ENCODE peak calls at places on chromosomes 2 and 18, in five cellular contexts. S is foreskin fibroblast, T is brain microvascular endothelial cell, F is fibroblast of mammary gland, Q is choroid plexus epithelial cell. Y is an unnamed sample.
A peak's percentile ranks its signal among the peaks of the same experiment; 100 is the strongest.

GRCh38 chr18:38301621-38302020 is 736.0 kb upstream of the CELF4 start:
- DNase-seq in S (no peak), T (no peak), F (no peak), Q (peak; percentile 0), Y (no peak)

GRCh38 chr2:49251766-49252165 is 97.5 kb upstream of the FSHR start:
- DNase-seq in S (peak; percentile 58), T (peak; percentile 2), F (peak; percentile 90), Q (peak; percentile 69), Y (peak; percentile 91)

GRCh38 chr2:108907822-108908716 is 81.0 kb downstream of the EDAR start:
- DNase-seq in S (no peak), T (no peak), F (no peak), Q (no peak), Y (no peak)

GRCh38 chr18:26977791-26978190 is 112.3 kb upstream of the AQP4 start:
- DNase-seq in S (no peak), T (no peak), F (no peak), Q (no peak), Y (no peak)

GRCh38 chr2:54249629-54250028 is 6.4 kb downstream of the TSPYL6 start:
- DNase-seq in S (no peak), T (no peak), F (no peak), Q (no peak), Y (no peak)

GRCh38 chr2:127121776-127122176 is 14.8 kb upstream of the BIN1 start:
- DNase-seq in S (peak; percentile 75), T (no peak), F (peak; percentile 64), Q (no peak), Y (peak; percentile 87)

GRCh38 chr2:236177604-236177966 is 9.4 kb upstream of the GBX2 start:
- DNase-seq in S (peak; percentile 11), T (no peak), F (peak; percentile 37), Q (peak; percentile 31), Y (peak; percentile 47)

GRCh38 chr2:129479892-129480291 is 499.6 kb upstream of the RAB6C start:
- DNase-seq in S (no peak), T (no peak), F (no peak), Q (no peak), Y (no peak)

GRCh38 chr2:22912398-22912797 is 472.6 kb upstream of the KLHL29 start:
- DNase-seq in S (no peak), T (no peak), F (no peak), Q (no peak), Y (no peak)

GRCh38 chr2:119231975-119232665 is 8.5 kb downstream of the STEAP3 start:
- DNase-seq in S (peak; percentile 72), T (peak; percentile 78), F (peak; percentile 75), Q (peak; percentile 60), Y (peak; percentile 31)

GRCh38 chr2:233037078-233037477 is 4.6 kb downstream of the NEU2 start:
- DNase-seq in S (peak; percentile 39), T (no peak), F (peak; percentile 62), Q (peak; percentile 51), Y (peak; percentile 53)

GRCh38 chr2:40405440-40405839 is 46.5 kb downstream of the SLC8A1 start:
- DNase-seq in S (no peak), T (no peak), F (peak; percentile 41), Q (no peak), Y (peak; percentile 86)

DNA sequence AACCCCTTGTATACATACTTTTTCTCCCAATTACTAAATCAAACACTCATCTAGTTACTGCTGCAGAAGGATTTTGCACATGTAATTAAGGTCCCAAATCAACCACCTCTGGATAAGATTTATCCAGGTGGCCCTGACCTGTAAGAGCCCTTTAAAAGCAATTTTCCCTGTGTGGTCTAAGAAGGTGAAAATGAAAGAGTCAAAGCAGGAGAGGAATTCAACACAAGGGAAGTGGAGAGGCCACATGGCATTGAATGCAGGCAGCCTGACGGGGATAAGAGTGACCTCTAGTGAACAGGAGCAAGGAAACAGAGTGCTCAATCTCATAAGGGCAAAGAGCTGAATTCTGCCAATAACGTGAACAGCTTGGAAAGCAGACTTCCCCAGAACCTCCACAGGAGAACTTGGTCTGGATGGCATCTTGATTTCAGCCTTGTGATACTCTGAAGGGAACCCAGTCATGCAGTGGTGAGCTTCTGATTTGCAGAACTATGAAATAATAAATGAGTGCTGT is 27.2 kb downstream of the PPP3R1 start:
- DNase-seq in S (no peak), T (peak; percentile 16), F (peak; percentile 54), Q (peak; percentile 65), Y (peak; percentile 27)
- TF ChIP-seq CTCF in S (no peak), T (peak; percentile 54), F (peak; percentile 43), Q (peak; percentile 46), Y (peak; percentile 39)

GRCh38 chr2:138906549-138906948 is 126.4 kb upstream of the NXPH2 start:
- DNase-seq in S (no peak), T (no peak), F (no peak), Q (no peak), Y (no peak)
- H3K4me3 ChIP-seq in S (no peak overlapping the region), T (no peak overlapping the region), F (no peak overlapping the region), Q (no peak overlapping the region), Y (no peak overlapping the region)

GRCh38 chr2:160551259-160551658 is 57.7 kb upstream of the RBMS1 start:
- DNase-seq in S (no peak), T (no peak), F (no peak), Q (no peak), Y (peak; percentile 8)
- TF ChIP-seq CTCF in S (no peak), T (no peak), F (no peak), Q (no peak), Y (no peak)

DNA sequence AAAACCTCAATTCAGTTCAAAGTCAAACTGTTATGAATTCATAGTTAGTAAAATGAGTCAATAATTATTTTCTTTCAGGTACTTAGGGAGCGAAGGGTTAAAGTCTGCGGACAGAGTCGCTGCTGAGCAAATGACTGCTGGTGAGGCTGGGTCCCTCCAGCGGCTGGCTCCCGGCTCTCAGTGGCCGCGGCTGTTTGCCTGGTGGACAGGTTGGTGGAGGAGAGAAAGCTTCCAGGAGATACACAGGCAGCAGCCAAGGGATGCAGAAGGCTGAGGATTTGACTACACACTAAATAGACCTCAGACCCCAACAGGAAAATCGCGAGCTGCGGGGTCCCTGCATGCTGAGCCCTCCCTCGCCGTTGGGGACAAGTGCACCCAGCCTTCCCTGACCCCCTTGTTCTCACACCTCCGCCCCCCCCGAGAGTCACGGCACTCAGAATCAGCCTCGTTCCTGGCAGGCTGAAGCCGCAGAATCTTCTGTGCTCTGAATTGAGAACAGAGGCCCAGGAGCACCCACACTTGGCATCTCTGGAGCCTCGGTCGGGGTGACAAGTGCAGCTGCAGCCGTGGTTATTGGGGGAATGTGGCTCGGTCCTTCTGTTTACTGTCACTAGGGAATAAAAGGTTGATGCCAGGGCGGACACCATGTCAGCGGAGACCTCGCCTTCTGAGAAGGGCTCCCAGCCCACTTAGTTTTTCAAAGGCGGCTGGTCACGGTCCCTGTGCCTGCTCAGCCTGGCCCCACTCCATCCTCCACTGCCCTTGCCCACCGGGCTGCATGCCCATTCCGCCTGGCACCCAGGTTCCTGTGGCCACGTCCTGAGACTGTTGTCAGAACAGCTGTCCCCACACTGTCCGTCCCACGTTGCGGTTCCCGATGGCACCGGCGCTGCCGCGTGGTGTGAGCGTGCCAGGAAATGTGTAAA is 74.0 kb downstream of the SLC66A2 start:
- DNase-seq in S (no peak), T (no peak), F (no peak), Q (no peak), Y (no peak)
- H3K4me3 ChIP-seq in S (no peak overlapping the region), T (no peak overlapping the region), F (no peak overlapping the region), Q (no peak overlapping the region), Y (no peak overlapping the region)

DNA sequence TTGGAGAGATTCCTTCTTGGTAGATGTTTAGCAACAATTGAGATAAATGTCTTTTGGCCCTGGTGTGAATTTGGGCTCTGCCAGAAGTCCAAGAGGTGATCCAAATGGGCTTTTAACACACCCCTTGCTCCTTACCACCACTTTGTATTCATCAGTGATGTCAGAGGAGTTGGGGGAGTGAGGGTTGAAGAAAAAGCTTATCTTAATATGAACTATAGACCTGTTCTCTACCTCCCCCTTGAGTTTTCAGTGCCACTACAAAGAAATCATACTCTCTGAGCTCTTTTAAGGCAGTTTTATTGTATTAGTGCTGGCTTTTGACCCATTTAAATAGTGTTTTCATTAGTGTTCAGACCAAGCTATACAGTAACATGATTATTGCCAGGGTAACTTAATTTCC is 229.1 kb downstream of the PHLPP1 start:
- DNase-seq in S (no peak), T (no peak), F (peak; percentile 22), Q (peak; percentile 53), Y (no peak)
- TF ChIP-seq CTCF in S (no peak), T (peak; percentile 15), F (peak; percentile 4), Q (peak; percentile 48), Y (no peak)

GRCh38 chr2:8239402-8240127 is 442.3 kb upstream of the ID2 start:
- DNase-seq in S (no peak), T (no peak), F (no peak), Q (no peak), Y (no peak)
- H3K4me3 ChIP-seq in S (no peak overlapping the region), T (no peak overlapping the region), F (no peak overlapping the region), Q (no peak overlapping the region), Y (no peak overlapping the region)

GRCh38 chr2:143950675-143951074 is 569.2 kb downstream of the ZEB2 start:
- DNase-seq in S (no peak), T (no peak), F (no peak), Q (no peak), Y (no peak)

GRCh38 chr2:143953386-143953785 is 566.5 kb downstream of the ZEB2 start:
- DNase-seq in S (no peak), T (no peak), F (no peak), Q (no peak), Y (no peak)

GRCh38 chr2:143949121-143949848 is 570.6 kb downstream of the ZEB2 start:
- DNase-seq in S (no peak), T (no peak), F (no peak), Q (peak; percentile 43), Y (peak; percentile 41)

GRCh38 chr2:143946436-143947385 is 573.2 kb downstream of the ZEB2 start:
- DNase-seq in S (peak; percentile 52), T (no peak), F (no peak), Q (no peak), Y (peak; percentile 92)

DNA sequence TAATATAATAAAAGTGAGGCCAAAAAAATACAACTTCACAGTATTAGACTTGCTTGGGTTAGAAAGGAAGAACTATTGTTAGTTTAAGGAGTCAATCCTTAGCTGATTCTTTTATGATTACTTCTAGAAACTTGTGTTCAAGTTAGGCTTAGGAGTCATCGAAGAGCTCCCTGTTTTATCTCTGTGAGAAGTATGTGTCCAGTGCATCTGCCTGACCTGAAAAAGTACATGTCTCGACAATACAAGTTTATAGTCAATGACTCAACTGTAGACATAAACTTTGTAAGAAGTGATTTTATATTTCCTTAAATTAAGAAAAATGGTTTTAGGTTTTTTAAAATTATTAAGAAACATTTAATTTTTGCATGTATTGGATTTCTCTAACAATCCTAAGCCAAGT is 571.2 kb downstream of the ZEB2 start:
- DNase-seq in S (peak; percentile 24), T (no peak), F (no peak), Q (no peak), Y (peak; percentile 38)
- TF ChIP-seq CTCF in S (no peak), T (no peak), F (no peak), Q (no peak), Y (no peak)

DNA sequence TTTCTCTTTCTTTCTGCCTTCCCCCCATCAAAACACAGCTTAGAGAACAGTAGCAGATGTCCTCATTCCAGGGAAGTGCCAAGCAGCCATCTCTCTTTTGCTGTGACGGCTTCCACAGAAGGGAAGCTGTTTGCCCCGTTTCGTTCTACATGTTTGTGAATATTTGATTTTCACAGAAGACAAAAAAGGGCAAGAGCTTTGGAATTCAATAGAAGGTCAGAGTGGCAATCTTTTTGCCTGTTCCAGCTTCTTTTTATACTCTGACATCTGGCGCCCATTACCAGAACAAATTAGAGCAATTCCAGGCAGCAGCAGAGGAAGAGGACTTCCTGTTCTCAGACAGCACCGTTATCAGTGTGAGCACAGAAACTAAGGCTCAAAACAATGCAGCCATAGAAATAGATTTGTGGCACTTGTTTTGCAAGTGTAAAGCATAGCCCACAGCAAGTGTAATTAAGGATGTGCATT is 79.0 kb upstream of the CDH19 start:
- DNase-seq in S (no peak), T (peak; percentile 0), F (no peak), Q (peak; percentile 8), Y (no peak)
- H3K4me3 ChIP-seq in S (no peak overlapping the region), T (peak overlapping the region; percentile 36), F (no peak overlapping the region), Q (peak overlapping the region; percentile 7), Y (no peak overlapping the region)